ENCODE peak calls at places on chromosome 18, in four cellular contexts. J, U, T and A are unnamed samples.

GRCh38 chr18:13163167-13163927 is 55.2 kb upstream of the LDLRAD4 start:
- DNase-seq in J (no peak), U (no peak), T (peak; percentile 48), A (no peak)

GRCh38 chr18:22223263-22223960 is 54.0 kb downstream of the GATA6 start:
- DNase-seq in J (peak; percentile 36), U (no peak), T (peak; percentile 69), A (peak; percentile 99)

GRCh38 chr18:34122724-34123334 is 101.9 kb downstream of the NOL4 start:
- DNase-seq in J (peak; percentile 36), U (no peak), T (no peak), A (peak; percentile 4)

GRCh38 chr18:57982372-57983021 is 61.5 kb upstream of the NEDD4L start:
- DNase-seq in J (no peak), U (no peak), T (no peak), A (no peak)

GRCh38 chr18:2976733-2977132 is 36.2 kb downstream of the LPIN2 start:
- DNase-seq in J (no peak), U (no peak), T (no peak), A (no peak)

GRCh38 chr18:63407734-63408133 is 14.5 kb downstream of the VPS4B start:
- DNase-seq in J (no peak), U (no peak), T (no peak), A (no peak)

GRCh38 chr18:371616-371998 is 103.8 kb upstream of the THOC1 start:
- DNase-seq in J (no peak), U (no peak), T (no peak), A (no peak)

GRCh38 chr18:75809392-75809791 is 381.9 kb upstream of the SMIM21 start:
- DNase-seq in J (no peak), U (no peak), T (no peak), A (no peak)

GRCh38 chr18:939167-939566 is 34.5 kb downstream of the ADCYAP1 start:
- DNase-seq in J (no peak), U (no peak), T (no peak), A (peak; percentile 90)

GRCh38 chr18:10518595-10519273 is 7.1 kb upstream of the NAPG start:
- DNase-seq in J (peak; percentile 16), U (peak; percentile 59), T (peak; percentile 42), A (no peak)

GRCh38 chr18:48122376-48122775 is 191.9 kb upstream of the SMAD2 start:
- DNase-seq in J (no peak), U (no peak), T (no peak), A (no peak)

GRCh38 chr18:80253871-80254492 is 6.7 kb upstream of the PARD6G start:
- DNase-seq in J (no peak), U (no peak), T (no peak), A (no peak)

GRCh38 chr18:28823506-28824182 is 646.7 kb upstream of the CDH2 start:
- DNase-seq in J (no peak), U (no peak), T (no peak), A (no peak)

GRCh38 chr18:7980136-7980535 is 413.0 kb downstream of the PTPRM start:
- DNase-seq in J (peak; percentile 5), U (no peak), T (no peak), A (no peak)

GRCh38 chr18:73812423-73812822 is 335.2 kb downstream of the FBXO15 start:
- DNase-seq in J (no peak), U (no peak), T (no peak), A (no peak)

GRCh38 chr18:76654536-76654935 is 159.5 kb upstream of the ZNF516 start:
- DNase-seq in J (no peak), U (no peak), T (no peak), A (no peak)

GRCh38 chr18:55404136-55404810 is 183.7 kb downstream of the TCF4 start:
- DNase-seq in J (no peak), U (no peak), T (no peak), A (no peak)

GRCh38 chr18:35610089-35610488 is 28.5 kb downstream of the GALNT1 start:
- DNase-seq in J (no peak), U (no peak), T (no peak), A (no peak)

GRCh38 chr18:50729986-50730385 is 89.8 kb downstream of the MRO start:
- DNase-seq in J (no peak), U (no peak), T (no peak), A (no peak)

GRCh38 chr18:42086288-42086687 is 131.3 kb downstream of the PIK3C3 start:
- DNase-seq in J (no peak), U (no peak), T (no peak), A (peak; percentile 9)

GRCh38 chr18:79936641-79937040 is 14.8 kb downstream of the SLC66A2 start:
- DNase-seq in J (peak; percentile 76), U (no peak), T (no peak), A (no peak)

GRCh38 chr18:76493213-76494107 is 1.6 kb downstream of the ZNF516 start:
- DNase-seq in J (peak; percentile 82), U (no peak), T (no peak), A (peak; percentile 40)

GRCh38 chr18:3593381-3593903 is 143.5 kb downstream of the TGIF1 start:
- DNase-seq in J (no peak), U (peak; percentile 60), T (peak; percentile 49), A (peak; percentile 82)

GRCh38 chr18:11488175-11488574 is 121.2 kb upstream of the SLC35G4 start:
- DNase-seq in J (no peak), U (no peak), T (no peak), A (peak; percentile 77)

GRCh38 chr18:70154591-70155194 is 50.8 kb downstream of the RTTN start:
- DNase-seq in J (no peak), U (no peak), T (peak; percentile 57), A (peak; percentile 72)